ENCODE peak calls at places on chromosomes 7 and 10, in nine cellular contexts. Q, N, O, H, K, V, U, G and L are unnamed samples.

GRCh38 chr10:132507467-132507955 is 30.1 kb upstream of the INPP5A start:
- DNase-seq in H (no peak), K (no peak), Q (no peak), V (no peak), O (no peak), U (peak), G (no peak), N (no peak), L (no peak)

GRCh38 chr7:105707967-105708580 is 126.8 kb upstream of the EFCAB10 start:
- DNase-seq in N (no peak), O (no peak), Q (no peak), G (no peak), K (no peak), V (no peak), U (no peak), H (no peak), L (no peak)

GRCh38 chr10:3874988-3875841 is 90.2 kb upstream of the KLF6 start:
- DNase-seq in V (no peak), Q (no peak), O (no peak), H (no peak), N (no peak), K (no peak), G (no peak), U (no peak), L (no peak)

GRCh38 chr7:132554446-132554845 is 21.8 kb downstream of the PLXNA4 start:
- DNase-seq in G (no peak), Q (no peak), U (no peak), O (no peak), N (no peak), H (no peak), V (no peak), K (no peak), L (no peak)

GRCh38 chr7:27600247-27600646 is 62.4 kb downstream of the HIBADH start:
- DNase-seq in N (no peak), G (no peak), V (no peak), H (no peak), K (no peak), O (no peak), Q (peak), U (no peak), L (no peak)

GRCh38 chr10:4671451-4672145 is 154.4 kb upstream of the AKR1E2 start:
- DNase-seq in Q (no peak), H (no peak), V (no peak), G (no peak), K (no peak), U (peak), N (no peak), O (no peak), L (no peak)

GRCh38 chr10:22230331-22230833 is 12.6 kb upstream of the EBLN1 start:
- DNase-seq in V (no peak), H (no peak), N (no peak), Q (peak), K (no peak), O (peak), U (no peak), G (no peak), L (no peak)

GRCh38 chr10:59177031-59177861 is 803 bp downstream of the PHYHIPL start:
- DNase-seq in H (peak), U (peak), V (no peak), G (peak), O (no peak), K (peak), Q (peak), N (peak), L (peak)

GRCh38 chr10:26909753-26910152 is 49.0 kb upstream of the ABI1 start:
- DNase-seq in K (no peak), V (no peak), Q (peak), N (no peak), U (no peak), H (no peak), G (no peak), O (no peak), L (no peak)

GRCh38 chr10:97575101-97575668 is 2.6 kb downstream of the ANKRD2 start:
- DNase-seq in K (no peak), H (no peak), O (no peak), Q (no peak), G (no peak), V (no peak), N (no peak), U (peak), L (peak)

GRCh38 chr10:88427024-88427423 is 156.1 kb downstream of the RNLS start:
- DNase-seq in G (no peak), N (no peak), Q (no peak), U (no peak), O (no peak), H (no peak), V (no peak), K (no peak), L (no peak)

GRCh38 chr10:12981570-12981969 is 19.9 kb downstream of the CCDC3 start:
- DNase-seq in N (no peak), V (no peak), G (no peak), H (no peak), Q (peak), O (no peak), U (no peak), K (no peak), L (no peak)

GRCh38 chr10:110756886-110757285 is 112.8 kb downstream of the RBM20 start:
- DNase-seq in Q (no peak), U (no peak), G (no peak), N (no peak), O (no peak), H (no peak), V (no peak), K (no peak), L (no peak)

GRCh38 chr10:3785849-3786290 is 861 bp upstream of the KLF6 start:
- DNase-seq in N (peak), H (no peak), O (no peak), V (no peak), G (peak), U (peak), Q (peak), K (peak), L (no peak)

GRCh38 chr10:106540606-106541005 is 623.9 kb downstream of the SORCS1 start:
- DNase-seq in K (no peak), Q (peak), U (no peak), V (no peak), N (no peak), H (no peak), G (no peak), O (no peak), L (no peak)

GRCh38 chr10:125201791-125202622 is 41.6 kb upstream of the CTBP2 start:
- DNase-seq in O (no peak), N (no peak), U (peak), G (no peak), K (no peak), Q (no peak), V (no peak), H (no peak), L (no peak)